ENCODE peak calls at places on chromosomes 12 and 14, in seven cellular contexts. G, K, D, M, W, O and A are unnamed samples.

GRCh38 chr14:99564256-99564902 is 39.6 kb downstream of the CCDC85C start:
- DNase-seq in G (peak), K (no peak), D (no peak), M (no peak), W (no peak), O (no peak), A (no peak)

GRCh38 chr12:124758266-124759200 is 105.1 kb downstream of the SCARB1 start:
- DNase-seq in G (no peak), K (no peak), D (no peak), M (no peak), W (no peak), O (no peak), A (no peak)

GRCh38 chr14:99961826-99962518 is 103.2 kb upstream of the EVL start:
- DNase-seq in G (no peak), K (no peak), D (no peak), M (no peak), W (no peak), O (no peak), A (no peak)

GRCh38 chr14:68794130-68794855 is 1.4 kb upstream of the ZFP36L1 start:
- DNase-seq in G (peak), K (peak), D (peak), M (peak), W (peak), O (no peak), A (peak)

GRCh38 chr14:71262466-71262865 is 355.2 kb downstream of the PCNX1 start:
- DNase-seq in G (no peak), K (no peak), D (no peak), M (no peak), W (no peak), O (no peak), A (no peak)

GRCh38 chr12:80186727-80187217 is 87.4 kb downstream of the OTOGL start:
- DNase-seq in G (peak), K (no peak), D (peak), M (peak), W (no peak), O (peak), A (peak)

GRCh38 chr12:27193854-27194544 is 50.1 kb upstream of the STK38L start:
- DNase-seq in G (peak), K (peak), D (peak), M (no peak), W (no peak), O (no peak), A (peak)

GRCh38 chr12:111034911-111035577 is 114.7 kb upstream of the MYL2 start:
- DNase-seq in G (no peak), K (no peak), D (no peak), M (no peak), W (peak), O (no peak), A (peak)

GRCh38 chr14:22502007-22502406 is 87.0 kb downstream of the DAD1 start:
- DNase-seq in G (peak), K (peak), D (no peak), M (no peak), W (no peak), O (no peak), A (no peak)

GRCh38 chr14:93234798-93235197 is 27.7 kb downstream of the UBR7 start:
- DNase-seq in G (peak), K (no peak), D (no peak), M (no peak), W (no peak), O (no peak), A (peak)

GRCh38 chr12:68425998-68426397 is 93.8 kb upstream of the MDM1 start:
- DNase-seq in G (peak), K (no peak), D (no peak), M (no peak), W (no peak), O (no peak), A (no peak)

GRCh38 chr12:128791395-128792322 is 32.1 kb downstream of the SLC15A4 start:
- DNase-seq in G (no peak), K (no peak), D (no peak), M (no peak), W (peak), O (no peak), A (no peak)

GRCh38 chr12:112349440-112349839 is 32.8 kb downstream of the HECTD4 start:
- DNase-seq in G (no peak), K (no peak), D (no peak), M (no peak), W (no peak), O (no peak), A (no peak)

GRCh38 chr14:20830831-20831230 is 28.2 kb upstream of the RNASE1 start:
- DNase-seq in G (no peak), K (no peak), D (no peak), M (no peak), W (no peak), O (no peak), A (no peak)